ENCODE peak calls at places on chromosomes 7 and 10, in four cellular contexts. One of them, this sample, is unnamed.
A peak's percentile ranks its signal among the peaks of the same experiment; 100 is the strongest.

GRCh38 chr7:93902777-93903423 is 3.5 kb upstream of the GNGT1 start:
- DNase-seq in SK-N-SH: peak; percentile 55
- DNase-seq in neural progenitor cell: peak; percentile 62
- DNase-seq in IMR-90: peak; percentile 75
- DNase-seq in this sample: peak; percentile 60

GRCh38 chr10:116287906-116288501 is 15.0 kb upstream of the GFRA1 start:
- DNase-seq in neural progenitor cell: peak; percentile 60
- DNase-seq in IMR-90: peak; percentile 64
- DNase-seq in SK-N-SH: peak; percentile 60
- DNase-seq in this sample: peak; percentile 1

GRCh38 chr10:46229144-46229563 is 57.6 kb upstream of the ANTXRL start:
- DNase-seq in IMR-90: no peak
- DNase-seq in SK-N-SH: peak; percentile 74
- DNase-seq in neural progenitor cell: peak; percentile 78
- DNase-seq in this sample: peak; percentile 48

GRCh38 chr10:71337219-71337625 is 18.2 kb downstream of the SLC29A3 start:
- DNase-seq in SK-N-SH: no peak
- DNase-seq in IMR-90: no peak
- DNase-seq in neural progenitor cell: no peak
- DNase-seq in this sample: no peak

GRCh38 chr7:83301416-83301815 is 138.7 kb upstream of the PCLO start:
- DNase-seq in SK-N-SH: no peak
- DNase-seq in IMR-90: no peak
- DNase-seq in neural progenitor cell: no peak
- DNase-seq in this sample: no peak

GRCh38 chr7:31172071-31172470 is 120.0 kb downstream of the ADCYAP1R1 start:
- DNase-seq in neural progenitor cell: no peak
- DNase-seq in IMR-90: no peak
- DNase-seq in SK-N-SH: no peak
- DNase-seq in this sample: no peak

GRCh38 chr10:118940386-118940785 is 89.1 kb upstream of the NANOS1 start:
- DNase-seq in neural progenitor cell: no peak
- DNase-seq in SK-N-SH: no peak
- DNase-seq in IMR-90: no peak
- DNase-seq in this sample: no peak

GRCh38 chr10:116026315-116026714 is 246.7 kb downstream of the GFRA1 start:
- DNase-seq in neural progenitor cell: peak; percentile 17
- DNase-seq in IMR-90: no peak
- DNase-seq in SK-N-SH: peak; percentile 37
- DNase-seq in this sample: no peak

GRCh38 chr7:30926323-30926722 is 14.7 kb downstream of the AQP1 start:
- DNase-seq in SK-N-SH: peak; percentile 85
- DNase-seq in neural progenitor cell: no peak
- DNase-seq in IMR-90: no peak
- DNase-seq in this sample: no peak

GRCh38 chr7:114790526-114790925 is 131.4 kb upstream of the MDFIC start:
- DNase-seq in IMR-90: no peak
- DNase-seq in SK-N-SH: no peak
- DNase-seq in neural progenitor cell: no peak
- DNase-seq in this sample: no peak

GRCh38 chr7:106660862-106661720 is at the start of gene CCDC71L:
- DNase-seq in SK-N-SH: peak; percentile 96
- DNase-seq in IMR-90: peak; percentile 91
- DNase-seq in neural progenitor cell: peak; percentile 95
- DNase-seq in this sample: peak; percentile 95

GRCh38 chr10:118968071-118968470 is 61.4 kb upstream of the NANOS1 start:
- DNase-seq in IMR-90: no peak
- DNase-seq in neural progenitor cell: no peak
- DNase-seq in SK-N-SH: no peak
- DNase-seq in this sample: no peak

GRCh38 chr7:91517408-91517807 is 253.2 kb downstream of the FZD1 start:
- DNase-seq in IMR-90: no peak
- DNase-seq in neural progenitor cell: no peak
- DNase-seq in SK-N-SH: no peak
- DNase-seq in this sample: no peak

GRCh38 chr10:27474741-27475140 is 29.4 kb upstream of the RAB18 start:
- DNase-seq in IMR-90: peak; percentile 2
- DNase-seq in SK-N-SH: no peak
- DNase-seq in neural progenitor cell: no peak
- DNase-seq in this sample: no peak

GRCh38 chr7:151233111-151233701 is 923 bp downstream of the CHPF2 start:
- DNase-seq in neural progenitor cell: no peak
- DNase-seq in SK-N-SH: peak; percentile 82
- DNase-seq in IMR-90: peak; percentile 89
- DNase-seq in this sample: peak; percentile 32

GRCh38 chr7:28980504-28981281 is 22.6 kb upstream of the TRIL start:
- DNase-seq in SK-N-SH: no peak
- DNase-seq in IMR-90: peak; percentile 8
- DNase-seq in neural progenitor cell: no peak
- DNase-seq in this sample: no peak

GRCh38 chr7:103766630-103767029 is 222.8 kb downstream of the RELN start:
- DNase-seq in IMR-90: no peak
- DNase-seq in neural progenitor cell: no peak
- DNase-seq in SK-N-SH: no peak
- DNase-seq in this sample: no peak

GRCh38 chr7:106569500-106569929 is 91.4 kb downstream of the CCDC71L start:
- DNase-seq in neural progenitor cell: no peak
- DNase-seq in IMR-90: no peak
- DNase-seq in SK-N-SH: no peak
- DNase-seq in this sample: no peak

GRCh38 chr10:132861884-132862461 is 76.0 kb upstream of the NKX6-2 start:
- DNase-seq in neural progenitor cell: no peak
- DNase-seq in SK-N-SH: no peak
- DNase-seq in IMR-90: no peak
- DNase-seq in this sample: no peak

GRCh38 chr7:3106353-3106752 is 62.7 kb upstream of the CARD11 start:
- DNase-seq in IMR-90: no peak
- DNase-seq in SK-N-SH: no peak
- DNase-seq in neural progenitor cell: no peak
- DNase-seq in this sample: no peak

GRCh38 chr7:45105588-45106188 is 5.8 kb downstream of the TBRG4 start:
- DNase-seq in SK-N-SH: no peak
- DNase-seq in neural progenitor cell: no peak
- DNase-seq in IMR-90: no peak
- DNase-seq in this sample: no peak

GRCh38 chr10:19908991-19909699 is 92.9 kb downstream of the PLXDC2 start:
- DNase-seq in neural progenitor cell: no peak
- DNase-seq in SK-N-SH: no peak
- DNase-seq in IMR-90: no peak
- DNase-seq in this sample: no peak

GRCh38 chr7:77419102-77419501 is 3.0 kb upstream of the GSAP start:
- DNase-seq in IMR-90: no peak
- DNase-seq in SK-N-SH: no peak
- DNase-seq in neural progenitor cell: no peak
- DNase-seq in this sample: no peak

GRCh38 chr7:105776068-105776790 is 100.2 kb downstream of the ATXN7L1 start:
- DNase-seq in SK-N-SH: no peak
- DNase-seq in neural progenitor cell: peak; percentile 51
- DNase-seq in IMR-90: peak; percentile 100
- DNase-seq in this sample: no peak

GRCh38 chr7:138027100-138027499 is 25.2 kb upstream of the CREB3L2 start:
- DNase-seq in IMR-90: no peak
- DNase-seq in neural progenitor cell: no peak
- DNase-seq in SK-N-SH: no peak
- DNase-seq in this sample: no peak

GRCh38 chr10:26931223-26931622 is 70.5 kb upstream of the ABI1 start:
- DNase-seq in neural progenitor cell: no peak
- DNase-seq in IMR-90: no peak
- DNase-seq in SK-N-SH: no peak
- DNase-seq in this sample: no peak

GRCh38 chr7:116273283-116273917 is 63.1 kb downstream of the TES start:
- DNase-seq in neural progenitor cell: no peak
- DNase-seq in IMR-90: no peak
- DNase-seq in SK-N-SH: no peak
- DNase-seq in this sample: no peak

GRCh38 chr10:74585231-74586087 is 240.9 kb upstream of the KAT6B start:
- DNase-seq in IMR-90: peak; percentile 0
- DNase-seq in SK-N-SH: peak; percentile 41
- DNase-seq in neural progenitor cell: peak; percentile 32
- DNase-seq in this sample: peak; percentile 49

GRCh38 chr10:126392469-126392868 is 4.2 kb upstream of the ADAM12 start:
- DNase-seq in SK-N-SH: no peak
- DNase-seq in IMR-90: no peak
- DNase-seq in neural progenitor cell: no peak
- DNase-seq in this sample: no peak

GRCh38 chr10:126392068-126392467 is 3.8 kb upstream of the ADAM12 start:
- DNase-seq in neural progenitor cell: no peak
- DNase-seq in IMR-90: no peak
- DNase-seq in SK-N-SH: no peak
- DNase-seq in this sample: no peak

GRCh38 chr10:126393076-126393475 is 4.8 kb upstream of the ADAM12 start:
- DNase-seq in SK-N-SH: no peak
- DNase-seq in neural progenitor cell: no peak
- DNase-seq in IMR-90: no peak
- DNase-seq in this sample: no peak

GRCh38 chr10:126390324-126390723 is 2.0 kb upstream of the ADAM12 start:
- DNase-seq in IMR-90: no peak
- DNase-seq in neural progenitor cell: no peak
- DNase-seq in SK-N-SH: no peak
- DNase-seq in this sample: no peak

DNA sequence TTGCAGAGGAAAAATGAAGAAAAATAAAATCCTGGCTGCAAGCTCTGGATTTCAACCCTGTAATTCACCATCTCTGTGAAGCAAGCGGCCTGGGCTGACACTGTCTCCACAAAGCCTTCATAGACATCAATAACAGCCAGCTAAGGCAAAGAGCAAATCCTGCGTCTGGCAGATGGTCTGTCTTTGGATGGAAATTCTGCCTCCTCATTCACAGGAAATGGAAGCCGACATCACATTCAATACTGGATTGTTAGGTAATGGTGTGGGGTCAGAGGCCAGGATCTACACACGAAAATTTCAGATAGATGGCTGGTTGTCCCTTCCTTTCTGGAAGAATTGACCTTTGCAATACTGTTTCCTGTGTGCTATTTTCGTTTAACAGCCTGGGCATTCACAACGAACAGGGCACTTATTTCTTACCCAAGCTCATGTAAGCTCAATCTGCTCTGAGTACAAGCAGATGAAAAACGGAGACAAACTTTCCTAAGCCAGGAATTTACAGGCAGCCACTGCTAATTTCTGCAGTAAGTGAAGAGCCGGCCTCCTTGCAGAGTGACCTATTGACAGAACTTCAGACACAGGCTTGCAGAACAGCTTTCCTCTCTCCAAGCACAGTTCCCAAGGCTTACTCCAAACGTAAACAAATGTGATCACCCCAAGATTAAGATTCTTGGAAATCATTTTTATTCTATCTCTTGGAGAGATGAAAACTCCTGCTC is 3.0 kb upstream of the ADAM12 start:
- DNase-seq in neural progenitor cell: no peak
- DNase-seq in IMR-90: peak; percentile 41
- DNase-seq in SK-N-SH: peak; percentile 19
- DNase-seq in this sample: no peak
- H2AFZ ChIP-seq in neural progenitor cell: no peak overlapping the region
- H2AFZ ChIP-seq in IMR-90: peak overlapping the region; percentile 34
- H2AFZ ChIP-seq in SK-N-SH: no peak overlapping the region
- H2AFZ ChIP-seq in this sample: no peak overlapping the region

GRCh38 chr7:16066805-16067459 is 354.4 kb downstream of the CRPPA start:
- DNase-seq in IMR-90: no peak
- DNase-seq in neural progenitor cell: no peak
- DNase-seq in SK-N-SH: no peak
- DNase-seq in this sample: no peak
- H3K4me3 ChIP-seq in IMR-90: no peak overlapping the region
- H3K4me3 ChIP-seq in neural progenitor cell: no peak overlapping the region
- H3K4me3 ChIP-seq in SK-N-SH: no peak overlapping the region
- H3K4me3 ChIP-seq in this sample: no peak overlapping the region

GRCh38 chr10:66307826-66308225 is 618.0 kb upstream of the LRRTM3 start:
- DNase-seq in neural progenitor cell: no peak
- DNase-seq in IMR-90: no peak
- DNase-seq in SK-N-SH: no peak
- DNase-seq in this sample: no peak
- H2AFZ ChIP-seq in neural progenitor cell: no peak overlapping the region
- H2AFZ ChIP-seq in IMR-90: no peak overlapping the region
- H2AFZ ChIP-seq in SK-N-SH: no peak overlapping the region
- H2AFZ ChIP-seq in this sample: no peak overlapping the region

DNA sequence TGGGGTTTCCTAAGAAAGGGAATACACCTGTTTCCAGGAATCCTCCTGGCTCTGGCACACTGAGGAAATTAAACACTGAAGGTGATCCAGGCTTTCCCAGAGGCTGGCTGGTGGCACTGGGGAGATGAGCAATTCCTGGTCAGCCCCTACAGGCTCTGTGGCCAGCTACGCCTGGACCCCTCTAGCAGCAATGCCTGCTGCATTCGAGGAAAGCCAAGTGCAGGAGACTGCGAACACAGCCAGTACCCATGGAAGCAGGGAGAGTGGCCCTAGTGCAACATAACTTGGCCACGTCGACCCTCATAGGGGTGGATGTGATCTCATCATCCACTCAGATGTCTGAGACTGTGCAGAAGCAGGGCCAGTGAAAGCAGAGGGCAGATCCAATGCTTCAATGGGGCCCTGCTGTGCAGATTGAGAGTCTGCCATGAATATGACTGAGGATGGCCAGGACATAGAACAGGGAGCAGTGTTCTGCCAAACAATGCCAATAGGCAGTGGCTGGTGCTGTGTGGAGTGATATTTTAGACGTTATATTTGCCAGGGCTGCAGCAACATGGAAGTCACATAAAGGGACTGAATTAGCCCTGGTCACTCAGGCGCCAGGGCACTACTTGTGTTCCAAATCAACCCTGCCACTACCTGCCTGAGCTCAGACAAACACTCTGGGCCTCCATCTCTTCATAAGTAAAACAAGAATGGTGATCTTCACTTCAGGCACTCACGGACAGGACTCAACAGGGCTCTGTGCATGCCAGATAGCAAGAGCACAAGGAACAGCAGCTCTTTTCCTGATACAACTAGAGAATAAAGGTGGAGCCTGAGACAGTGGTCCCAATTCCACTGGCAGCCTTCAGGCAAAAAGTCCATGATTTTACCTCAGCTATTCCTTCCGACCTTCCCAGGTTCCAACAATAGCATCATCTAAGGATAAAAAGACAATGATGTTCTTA is 2.4 kb downstream of the ZNF488 start:
- DNase-seq in neural progenitor cell: no peak
- DNase-seq in IMR-90: no peak
- DNase-seq in SK-N-SH: peak; percentile 7
- DNase-seq in this sample: no peak
- H3K4me3 ChIP-seq in neural progenitor cell: no peak overlapping the region
- H3K4me3 ChIP-seq in IMR-90: no peak overlapping the region
- H3K4me3 ChIP-seq in SK-N-SH: no peak overlapping the region
- H3K4me3 ChIP-seq in this sample: no peak overlapping the region

GRCh38 chr10:80489371-80490112 is 35.4 kb downstream of the TSPAN14 start:
- DNase-seq in IMR-90: no peak
- DNase-seq in SK-N-SH: no peak
- DNase-seq in neural progenitor cell: no peak
- DNase-seq in this sample: no peak
- H2AFZ ChIP-seq in IMR-90: no peak overlapping the region
- H2AFZ ChIP-seq in SK-N-SH: no peak overlapping the region
- H2AFZ ChIP-seq in neural progenitor cell: no peak overlapping the region
- H2AFZ ChIP-seq in this sample: no peak overlapping the region